ENCODE peak calls at places on chromosomes 5 and 9, in five cellular contexts. B is AG08395; K is GM23338; X is GM13976; S is activated CD8-positive, alpha-beta memory T cell treated with anti-CD3 and anti-CD28 coated beads, Interleukin-2, amount 50 U/mL, for 4 hours. R is an unnamed sample.

GRCh38 chr5:87053134-87053533 is 214.5 kb upstream of the RASA1 start:
- DNase-seq in B (no peak), K (no peak), X (no peak), S (no peak), R (no peak)

GRCh38 chr5:143707797-143708196 is 104.2 kb upstream of the HMHB1 start:
- DNase-seq in B (peak), K (no peak), X (no peak), S (no peak), R (no peak)

GRCh38 chr9:2466703-2467102 is 154.9 kb upstream of the VLDLR start:
- DNase-seq in B (no peak), K (no peak), X (no peak), S (no peak), R (peak)

GRCh38 chr9:99259231-99259918 is 37.3 kb downstream of the SEC61B start:
- DNase-seq in B (peak), K (peak), X (peak), S (peak), R (peak)

GRCh38 chr5:141478321-141478945 is 2.7 kb downstream of the PCDHGC3 start:
- DNase-seq in B (peak), K (peak), X (no peak), S (no peak), R (peak)

GRCh38 chr9:138102246-138103051 is 224.9 kb downstream of the CACNA1B start:
- DNase-seq in B (no peak), K (no peak), X (peak), S (no peak), R (no peak)

GRCh38 chr5:158987231-158987630 is 112.5 kb downstream of the EBF1 start:
- DNase-seq in B (no peak), K (no peak), X (no peak), S (no peak), R (no peak)

GRCh38 chr5:53739111-53739510 is 178.7 kb downstream of the NDUFS4 start:
- DNase-seq in B (no peak), K (no peak), X (no peak), S (no peak), R (no peak)

GRCh38 chr5:40618926-40619325 is 60.8 kb upstream of the PTGER4 start:
- DNase-seq in B (no peak), K (no peak), X (no peak), S (no peak), R (no peak)

R was measured in NCI-H774.